ENCODE peak calls at places on chromosomes 2 and 18, in seven cellular contexts. I is SK-N-SH, V is HCT116, N is H1, M is K562, B is HepG2, T is GM12878. E is an unnamed sample.

GRCh38 chr2:176001281-176001902 is 675 bp downstream of the LNPK start:
- DNase-seq in I (peak; percentile 52), N (no peak), V (no peak), B (peak; percentile 73), T (peak; percentile 27), M (peak; percentile 84), E (no peak)

GRCh38 chr18:48817021-48817461 is 133.7 kb downstream of the SMAD7 start:
- DNase-seq in V (no peak), N (peak; percentile 40), M (no peak), T (no peak), B (no peak), I (no peak), E (no peak)

GRCh38 chr2:200177971-200178911 is 128.3 kb upstream of the SPATS2L start:
- DNase-seq in T (no peak), I (no peak), V (no peak), N (no peak), M (no peak), B (no peak), E (no peak)

GRCh38 chr18:31419457-31419932 is 28.0 kb upstream of the DSG3 start:
- DNase-seq in N (no peak), T (no peak), B (no peak), V (peak; percentile 66), M (peak; percentile 61), I (no peak), E (no peak)

GRCh38 chr2:96859338-96859649 is 1.5 kb upstream of the ANKRD39 start:
- DNase-seq in M (peak; percentile 39), I (no peak), B (no peak), V (no peak), N (no peak), T (no peak), E (no peak)

GRCh38 chr2:28291811-28292455 is 100.7 kb upstream of the FOSL2 start:
- DNase-seq in N (no peak), I (no peak), T (no peak), M (no peak), B (no peak), V (no peak), E (no peak)

GRCh38 chr18:67400502-67401117 is 115.9 kb downstream of the DSEL start:
- DNase-seq in V (no peak), B (no peak), N (no peak), T (no peak), I (no peak), M (no peak), E (no peak)

GRCh38 chr18:24631238-24632025 is 171.0 kb downstream of the HRH4 start:
- DNase-seq in T (no peak), M (no peak), B (no peak), V (no peak), N (peak; percentile 55), I (no peak), E (no peak)

GRCh38 chr2:10860476-10861325 is 48.1 kb upstream of the PDIA6 start:
- DNase-seq in V (no peak), B (no peak), T (no peak), I (no peak), M (no peak), N (no peak), E (no peak)

GRCh38 chr18:23627325-23627724 is 35.4 kb downstream of the ANKRD29 start:
- DNase-seq in N (no peak), B (peak; percentile 37), V (peak; percentile 64), M (no peak), T (no peak), I (no peak), E (no peak)

GRCh38 chr18:46591821-46592391 is 65.1 kb downstream of the LOXHD1 start:
- DNase-seq in N (no peak), M (peak; percentile 17), V (no peak), T (no peak), I (no peak), B (peak; percentile 13), E (no peak)

GRCh38 chr18:23573948-23574431 is 12.3 kb downstream of the NPC1 start:
- DNase-seq in M (peak; percentile 32), I (no peak), B (no peak), V (no peak), N (no peak), T (no peak), E (no peak)

GRCh38 chr2:174490032-174490431 is 3.2 kb upstream of the GPR155 start:
- DNase-seq in B (no peak), V (no peak), T (no peak), N (no peak), M (no peak), I (no peak), E (no peak)

GRCh38 chr18:22169889-22170420 is 566 bp downstream of the GATA6 start:
- DNase-seq in B (peak; percentile 7), V (no peak), M (no peak), N (no peak), I (peak; percentile 32), T (no peak), E (peak; percentile 51)

GRCh38 chr2:149278146-149278878 is 52.1 kb upstream of the LYPD6 start:
- DNase-seq in I (no peak), T (no peak), V (no peak), N (no peak), B (no peak), M (no peak), E (no peak)

GRCh38 chr2:30072250-30072842 is 74.5 kb upstream of the YPEL5 start:
- DNase-seq in N (peak; percentile 83), V (peak; percentile 57), I (peak; percentile 82), B (peak; percentile 70), M (peak; percentile 80), T (peak; percentile 16), E (peak; percentile 33)

GRCh38 chr2:85234879-85235278 is 92.9 kb downstream of the TGOLN2 start:
- DNase-seq in N (no peak), I (no peak), V (no peak), B (no peak), T (no peak), M (no peak), E (no peak)

DNA sequence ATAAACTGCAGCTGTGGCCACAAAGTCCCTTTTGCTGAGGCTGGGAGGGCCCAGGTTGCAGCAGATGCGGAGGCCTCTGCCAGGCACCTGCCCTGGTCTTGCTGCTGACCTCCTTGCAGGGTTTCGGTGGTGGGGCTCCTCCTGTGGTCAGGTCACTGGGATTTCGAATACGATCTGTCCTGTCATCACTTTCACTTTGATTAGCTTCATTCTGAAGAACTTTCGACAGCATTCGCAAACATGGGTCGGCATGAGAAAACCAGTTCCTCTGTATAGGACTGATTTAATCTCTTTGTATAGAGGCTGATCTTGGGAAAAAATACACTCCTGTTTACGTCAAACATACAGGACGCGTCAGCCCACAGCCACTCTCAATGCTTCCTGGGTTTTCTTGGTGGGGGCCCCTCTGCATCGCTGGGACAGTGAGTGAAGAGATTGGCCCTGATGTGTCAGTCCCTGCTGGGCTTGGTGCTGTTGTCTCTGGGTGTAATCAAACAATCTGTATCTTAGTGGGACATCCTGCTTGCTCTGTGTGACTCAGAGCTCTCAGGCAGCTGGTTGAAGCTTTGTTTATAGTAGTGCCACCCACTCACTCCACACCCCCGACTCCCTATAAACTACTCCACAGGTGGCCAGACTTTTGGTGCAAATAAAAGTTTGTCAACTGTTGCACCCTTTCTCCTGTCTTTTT is 209.4 kb upstream of the CXCR4 start:
- DNase-seq in T (peak; percentile 71), M (peak; percentile 29), N (no peak), I (peak; percentile 38), V (no peak), B (no peak), E (peak; percentile 40)
- TF ChIP-seq JUND in T (peak; percentile 56), M (peak; percentile 71), N (no peak), I (no peak), V (peak; percentile 24), B (no peak), E (no peak)

GRCh38 chr2:55165567-55165966 is 66.5 kb downstream of the CLHC1 start:
- DNase-seq in I (no peak), N (no peak), M (no peak), B (no peak), T (no peak), V (no peak), E (no peak)

GRCh38 chr2:55169359-55169758 is 62.7 kb downstream of the CLHC1 start:
- DNase-seq in M (no peak), N (no peak), I (no peak), V (no peak), B (no peak), T (no peak), E (no peak)

GRCh38 chr2:55169915-55170314 is 62.2 kb downstream of the CLHC1 start:
- DNase-seq in T (no peak), V (no peak), B (no peak), M (no peak), I (no peak), N (no peak), E (no peak)

GRCh38 chr2:55167630-55167967 is 64.5 kb downstream of the CLHC1 start:
- DNase-seq in V (no peak), M (no peak), T (no peak), N (no peak), B (no peak), I (no peak), E (no peak)

GRCh38 chr2:55168221-55169154 is 63.6 kb downstream of the CLHC1 start:
- DNase-seq in N (no peak), M (peak; percentile 67), T (no peak), B (peak; percentile 70), V (peak; percentile 29), I (peak; percentile 52), E (no peak)
- TF ChIP-seq JUND in N (no peak), M (no peak), T (no peak), B (no peak), V (no peak), I (no peak), E (no peak)

DNA sequence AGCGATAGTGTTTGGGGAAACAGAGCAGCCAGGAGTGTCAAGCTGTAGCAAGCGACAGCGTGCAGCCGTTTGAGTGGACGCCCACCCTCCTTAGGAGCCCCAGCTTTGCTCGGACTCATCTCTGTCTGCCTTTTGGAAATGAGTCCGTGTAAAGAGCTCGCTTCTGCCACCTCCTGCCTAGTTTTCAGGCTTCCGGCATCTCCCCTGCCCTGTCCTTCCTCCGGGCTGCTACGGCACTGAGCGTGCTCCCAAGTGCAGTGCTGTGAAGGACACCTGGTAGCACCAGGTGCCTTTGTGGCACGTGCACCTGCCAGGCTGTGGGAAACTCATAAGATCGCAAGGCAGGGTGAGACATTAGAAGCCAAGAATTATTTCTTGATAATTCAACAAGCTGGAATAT is 117.1 kb downstream of the RNF144A start:
- DNase-seq in I (peak; percentile 70), N (no peak), V (no peak), B (peak; percentile 13), M (peak; percentile 13), T (no peak), E (peak; percentile 27)
- TF ChIP-seq JUND in I (no peak), N (no peak), V (no peak), B (no peak), M (no peak), T (no peak), E (no peak)

GRCh38 chr2:201900362-201900761 is 94.0 kb downstream of the CDK15 start:
- DNase-seq in N (no peak), V (no peak), I (no peak), M (no peak), B (no peak), T (no peak), E (no peak)
- TF ChIP-seq JUND in N (no peak), V (no peak), I (peak; percentile 44), M (no peak), B (no peak), T (no peak), E (no peak)

DNA sequence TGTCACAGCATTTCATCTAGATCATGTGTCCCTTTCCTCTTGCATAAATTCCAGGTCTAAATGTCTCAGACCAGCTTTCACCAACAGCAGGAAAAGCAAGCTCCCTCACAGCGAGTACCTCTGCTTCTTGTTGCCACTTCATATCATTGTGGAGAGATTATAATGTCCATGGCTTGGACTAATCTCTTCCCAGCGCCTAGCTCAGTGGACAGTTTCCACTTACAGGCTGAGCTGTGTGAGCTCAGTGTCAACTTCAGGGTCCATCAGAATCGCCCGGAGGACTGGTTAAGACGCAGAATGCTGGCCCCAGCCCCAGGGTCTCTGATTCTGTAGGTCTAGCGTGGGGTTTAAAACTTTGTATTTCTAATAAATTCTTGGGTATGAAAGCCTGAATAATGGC is 54.7 kb downstream of the TMEM163 start:
- DNase-seq in V (no peak), T (no peak), M (no peak), I (no peak), N (no peak), B (no peak), E (no peak)
- TF ChIP-seq JUND in V (no peak), T (no peak), M (no peak), I (no peak), N (no peak), B (no peak), E (no peak)

E was measured in T47D.